ENCODE peak calls at places on chromosomes 11 and 22, in five cellular contexts. Q, G, B, J and D are unnamed samples.

GRCh38 chr22:35455529-35455928 is 55.6 kb downstream of the MCM5 start:
- DNase-seq in G (no peak), J (no peak), Q (no peak), B (no peak), D (no peak)

GRCh38 chr22:50129121-50129734 is 39.4 kb downstream of the MOV10L1 start:
- DNase-seq in Q (no peak), B (no peak), G (no peak), J (peak), D (no peak)

GRCh38 chr11:134164490-134165370 is 59.0 kb downstream of the NCAPD3 start:
- DNase-seq in J (no peak), Q (peak), B (no peak), G (no peak), D (no peak)

GRCh38 chr11:47487421-47487820 is 38.5 kb upstream of the RAPSN start:
- DNase-seq in Q (no peak), B (no peak), G (no peak), J (no peak), D (no peak)

GRCh38 chr11:2289350-2289749 is 12.4 kb downstream of the C11orf21 start:
- DNase-seq in Q (no peak), J (no peak), G (no peak), B (no peak), D (no peak)

GRCh38 chr22:38148252-38148651 is 33.4 kb downstream of the PLA2G6 start:
- DNase-seq in B (peak), J (peak), Q (no peak), G (peak), D (peak)

GRCh38 chr22:33302049-33302545 is 243.9 kb upstream of the SYN3 start:
- DNase-seq in G (peak), J (peak), B (peak), Q (peak), D (peak)

GRCh38 chr11:10856689-10857603 is 907 bp downstream of the ZBED5 start:
- DNase-seq in B (peak), J (peak), Q (peak), G (peak), D (peak)

GRCh38 chr11:60078021-60078420 is 10.4 kb upstream of the MS4A2 start:
- DNase-seq in J (no peak), G (peak), B (no peak), Q (no peak), D (no peak)

GRCh38 chr11:96263361-96263763 is 79.6 kb downstream of the MAML2 start:
- DNase-seq in J (peak), G (peak), Q (peak), B (peak), D (no peak)

GRCh38 chr11:4118107-4118506 is 23.5 kb downstream of the RRM1 start:
- DNase-seq in J (peak), B (peak), Q (no peak), G (no peak), D (no peak)

DNA sequence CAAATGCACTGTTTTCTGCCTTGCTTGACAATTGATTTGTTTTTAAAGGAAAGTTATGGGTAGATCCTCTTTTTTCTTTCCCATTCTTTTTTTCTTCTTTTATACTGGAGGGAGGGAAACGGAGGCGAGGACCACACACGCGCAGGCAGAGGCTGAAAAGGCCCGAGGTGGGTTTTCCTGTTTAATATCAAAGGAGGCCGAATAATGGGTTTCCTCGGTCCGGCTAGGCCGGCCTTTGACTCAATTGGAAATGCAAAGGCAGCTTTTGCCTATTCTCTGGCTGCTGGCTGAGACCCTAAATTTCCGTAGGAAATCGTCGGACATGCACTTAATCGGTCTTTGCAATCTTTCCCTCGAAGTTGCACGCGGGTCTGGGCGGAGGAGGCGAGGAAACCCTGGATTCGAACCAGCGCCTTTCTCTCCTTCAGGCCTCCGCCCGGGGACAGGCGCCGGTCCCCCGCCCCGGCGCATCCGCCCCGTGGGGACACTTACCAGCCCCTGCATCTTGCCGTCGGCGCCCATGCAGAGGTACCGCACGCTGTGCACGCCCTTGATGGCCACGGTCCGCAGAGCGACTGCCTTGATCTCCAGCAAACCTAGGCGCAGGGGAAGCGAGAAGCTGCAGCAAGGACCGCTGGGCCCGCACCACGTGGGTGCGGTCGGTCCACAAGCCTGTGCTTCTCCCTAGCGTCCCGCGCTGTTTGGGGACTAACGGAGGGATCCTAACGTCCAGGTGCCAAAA is 882 bp downstream of the FGF19 start:
- DNase-seq in G (no peak), J (peak), B (no peak), Q (no peak), D (no peak)
- H2AFZ ChIP-seq in G (no peak), J (no peak), B (no peak), Q (no peak), D (no peak)

DNA sequence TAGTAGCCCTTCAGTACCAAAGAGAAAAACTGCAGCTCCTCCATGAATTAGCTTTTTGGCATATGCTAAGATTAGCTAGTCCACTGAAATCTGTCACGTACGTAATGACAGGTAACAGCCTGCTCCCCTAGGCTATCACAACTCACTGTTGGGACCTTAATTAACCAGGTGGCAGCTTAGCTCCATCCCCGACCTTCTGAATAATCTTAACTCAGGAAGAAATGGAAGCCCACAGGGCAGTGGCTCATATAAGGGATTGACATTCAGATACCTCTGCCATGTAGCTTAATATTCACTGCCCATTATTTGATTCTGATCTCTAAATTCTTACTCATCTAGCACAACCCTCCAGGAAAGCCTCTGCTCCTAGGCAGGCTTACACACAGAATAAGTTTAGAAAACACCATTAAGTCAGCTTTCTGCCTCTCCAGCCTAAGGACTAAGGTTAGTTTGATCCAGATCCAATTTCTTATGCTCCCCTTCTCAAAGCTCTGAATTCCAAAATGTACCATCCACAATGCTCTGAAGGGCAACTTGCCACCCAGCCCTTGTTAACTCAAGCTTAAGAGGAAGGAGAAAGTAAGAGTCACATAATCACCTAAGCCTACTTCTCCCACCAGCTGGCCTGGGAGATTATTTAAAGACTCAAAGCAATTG is 5.0 kb downstream of the HSPA8 start:
- DNase-seq in Q (no peak), J (no peak), B (no peak), G (no peak), D (no peak)
- H3K4me3 ChIP-seq in Q (no peak), J (no peak), B (no peak), G (no peak), D (no peak)

GRCh38 chr11:76376746-76377558 is 4.0 kb downstream of the THAP12 start:
- DNase-seq in J (no peak), Q (no peak), B (no peak), G (no peak), D (no peak)

GRCh38 chr11:76382209-76382608 is 1.1 kb downstream of the GVQW3 start:
- DNase-seq in B (peak), G (no peak), Q (no peak), J (no peak), D (no peak)

GRCh38 chr11:76379811-76380160 is 1.1 kb downstream of the THAP12 start:
- DNase-seq in B (no peak), J (no peak), Q (no peak), G (no peak), D (no peak)

GRCh38 chr11:76380161-76380976 is 563 bp downstream of the THAP12 start:
- DNase-seq in B (peak), J (peak), Q (no peak), G (no peak), D (no peak)

DNA sequence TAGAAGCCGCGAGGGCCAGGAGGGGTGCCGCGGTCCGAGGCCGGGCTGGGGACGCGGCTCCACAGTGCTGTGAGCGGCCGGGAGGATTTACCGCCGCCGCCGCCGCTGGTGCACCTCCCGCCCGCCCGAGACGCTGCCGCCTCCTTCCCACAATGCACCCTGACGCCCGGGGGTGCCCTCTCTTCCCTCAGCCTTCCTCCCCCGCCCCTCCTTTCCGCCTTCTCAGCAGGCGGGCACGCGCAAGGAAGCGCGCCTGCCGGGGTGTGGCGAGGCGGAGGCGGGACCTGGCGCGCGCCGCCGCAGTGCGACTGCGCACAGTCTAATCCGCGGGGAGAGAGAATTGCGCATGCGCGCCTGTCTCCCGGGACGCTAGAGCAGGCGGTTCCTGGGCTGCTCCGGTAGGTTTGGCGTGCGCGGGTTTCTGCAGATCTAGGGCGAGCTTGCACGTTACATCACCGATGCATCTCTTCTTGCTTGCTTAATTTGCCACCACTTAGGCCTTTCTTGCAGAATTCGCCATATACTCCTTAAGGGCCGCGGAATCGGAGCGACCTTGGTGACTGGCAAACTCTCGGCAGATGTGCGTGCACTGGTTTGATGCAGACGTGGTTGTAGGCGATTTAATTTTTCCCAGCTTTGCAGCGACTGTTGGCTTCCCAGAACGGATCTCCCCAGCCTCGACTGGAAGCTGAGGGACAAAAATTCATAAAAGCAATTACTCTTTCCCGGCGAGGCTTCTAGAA is at the start of the genes GVQW3 and THAP12:
- DNase-seq in J (peak), G (peak), Q (peak), B (peak), D (peak)
- H2AFZ ChIP-seq in J (peak), G (peak), Q (peak), B (peak), D (peak)

DNA sequence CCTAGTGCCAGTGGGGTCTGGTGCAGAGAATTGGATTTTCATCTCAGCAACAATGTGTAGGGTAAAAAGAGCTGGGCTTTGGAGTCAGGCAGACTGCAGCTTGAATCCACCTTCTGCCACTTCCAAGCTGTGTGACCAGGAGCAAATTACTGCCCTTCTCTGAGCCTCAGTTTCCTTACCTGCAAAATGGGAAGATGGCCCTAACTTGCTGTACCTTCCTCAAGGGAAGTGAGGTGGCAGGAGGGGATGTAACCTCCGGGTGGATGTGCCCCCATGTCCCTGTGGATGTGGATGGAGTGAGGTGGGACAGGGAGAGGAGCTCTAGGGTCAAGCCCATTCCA is 90.9 kb downstream of the CACNA1I start:
- DNase-seq in J (no peak), B (no peak), Q (no peak), G (no peak), D (no peak)
- H3K4me3 ChIP-seq in J (no peak), B (no peak), Q (no peak), G (no peak), D (no peak)

GRCh38 chr22:28911279-28911640 is 27.9 kb downstream of the ZNRF3 start:
- DNase-seq in Q (no peak), J (peak), G (no peak), B (no peak), D (no peak)

GRCh38 chr22:28917747-28918543 is 34.6 kb downstream of the ZNRF3 start:
- DNase-seq in G (no peak), J (peak), Q (peak), B (no peak), D (no peak)

GRCh38 chr22:28911777-28912669 is 28.7 kb downstream of the ZNRF3 start:
- DNase-seq in Q (peak), G (peak), B (peak), J (peak), D (peak)

GRCh38 chr22:28920757-28921584 is 37.6 kb downstream of the ZNRF3 start:
- DNase-seq in Q (peak), G (no peak), J (no peak), B (no peak), D (no peak)

GRCh38 chr22:28915969-28916368 is 32.6 kb downstream of the ZNRF3 start:
- DNase-seq in Q (no peak), B (no peak), J (no peak), G (no peak), D (no peak)
- H2AFZ ChIP-seq in Q (no peak), B (no peak), J (no peak), G (no peak), D (no peak)

DNA sequence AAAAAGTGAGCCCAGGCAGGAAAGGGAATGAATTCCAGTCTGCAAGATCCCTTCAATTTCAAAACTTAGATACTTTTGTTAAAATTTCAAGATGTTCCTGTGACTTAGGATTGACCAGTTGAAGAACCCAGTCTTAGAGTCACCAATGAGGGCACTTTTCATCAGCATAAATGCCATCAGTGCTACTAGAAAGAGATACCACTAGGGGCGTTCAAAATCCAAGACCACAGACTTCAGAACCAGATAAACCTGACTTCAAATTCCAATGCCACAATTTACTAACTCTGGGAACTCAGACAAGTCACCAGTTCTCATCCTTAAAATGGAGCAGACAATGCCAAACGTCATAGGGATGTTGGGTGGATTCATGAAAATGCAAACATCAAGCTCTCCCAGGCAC is 523.2 kb downstream of the BUD13 start:
- DNase-seq in B (no peak), G (no peak), Q (no peak), J (no peak), D (no peak)
- H3K4me3 ChIP-seq in B (no peak), G (no peak), Q (no peak), J (no peak), D (no peak)

GRCh38 chr11:111531687-111532364 is 8.7 kb upstream of the LAYN start:
- DNase-seq in Q (no peak), J (peak), G (peak), B (peak), D (peak)
- H2AFZ ChIP-seq in Q (no peak), J (peak), G (no peak), B (peak), D (no peak)

GRCh38 chr22:31947296-31947695 is 3.0 kb downstream of the YWHAH start:
- DNase-seq in J (no peak), B (no peak), G (peak), Q (peak), D (no peak)
- H3K4me3 ChIP-seq in J (no peak), B (peak), G (no peak), Q (no peak), D (no peak)

DNA sequence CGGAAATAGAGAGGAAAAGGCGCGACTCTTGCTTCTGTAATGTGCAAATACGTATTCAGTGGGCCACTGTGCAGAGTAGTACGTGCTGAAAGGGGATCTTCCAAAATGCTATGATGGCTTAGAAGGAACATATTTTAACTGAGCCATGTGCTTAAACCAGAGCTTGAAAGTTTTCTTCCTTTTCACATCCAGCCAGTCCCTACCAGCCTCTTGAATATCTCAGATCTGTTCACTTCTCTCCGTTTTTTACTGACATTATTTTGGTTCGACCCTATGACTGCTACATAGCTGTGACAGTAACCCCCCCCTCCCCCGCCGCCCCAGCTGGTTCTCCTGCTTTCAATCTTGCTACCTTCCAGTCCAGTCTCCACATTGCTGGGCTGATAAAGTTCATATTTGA is 550 bp downstream of the DDIAS start:
- DNase-seq in B (no peak), J (no peak), G (no peak), Q (no peak), D (peak)
- H2AFZ ChIP-seq in B (peak), J (no peak), G (no peak), Q (no peak), D (peak)

GRCh38 chr22:22759371-22759770 is 115.0 kb downstream of the GGTLC2 start:
- DNase-seq in J (no peak), B (no peak), Q (no peak), G (no peak), D (no peak)
- H3K4me3 ChIP-seq in J (no peak), B (no peak), Q (no peak), G (no peak), D (no peak)